ENCODE peak calls at places on chromosomes 3 and 15, in six cellular contexts. A is iPS DF 6.9, P is neuronal stem cell, E is AG09309, H is mesendoderm, Y is SJSA1. B is an unnamed sample.
A peak's percentile ranks its signal among the peaks of the same experiment; 100 is the strongest.

GRCh38 chr15:70535071-70535954 is 228.0 kb downstream of the UACA start:
- DNase-seq in H (no peak), P (no peak), Y (peak; percentile 18), E (no peak), A (no peak), B (peak; percentile 85)

GRCh38 chr3:63979093-63979492 is 44.2 kb downstream of the PSMD6 start:
- DNase-seq in A (no peak), Y (no peak), P (no peak), E (no peak), H (no peak), B (peak; percentile 52)

GRCh38 chr15:58361291-58361759 is 70.5 kb upstream of the LIPC start:
- DNase-seq in A (no peak), H (no peak), P (no peak), Y (no peak), E (peak; percentile 95), B (no peak)

GRCh38 chr3:37995652-37996641 is 5.4 kb downstream of the VILL start:
- DNase-seq in Y (peak; percentile 23), E (no peak), P (no peak), H (no peak), A (no peak), B (peak; percentile 80)

GRCh38 chr3:89503891-89504391 is 396.5 kb downstream of the EPHA3 start:
- DNase-seq in P (no peak), H (no peak), Y (no peak), E (no peak), A (no peak), B (no peak)

GRCh38 chr15:31236184-31237041 is 90.2 kb upstream of the KLF13 start:
- DNase-seq in Y (peak; percentile 87), P (no peak), A (no peak), H (peak; percentile 59), E (peak; percentile 88), B (no peak)

GRCh38 chr3:169146112-169146665 is 517.3 kb downstream of the MECOM start:
- DNase-seq in E (no peak), H (peak; percentile 74), A (no peak), P (peak; percentile 50), Y (peak; percentile 66), B (no peak)

GRCh38 chr3:107604057-107604802 is 81.5 kb downstream of the BBX start:
- DNase-seq in E (no peak), Y (no peak), H (no peak), P (no peak), A (no peak), B (no peak)

GRCh38 chr15:63978511-63979226 is 67.6 kb downstream of the DAPK2 start:
- DNase-seq in Y (peak; percentile 12), H (no peak), P (no peak), E (no peak), A (no peak), B (no peak)

GRCh38 chr3:108006901-108007331 is 83.9 kb downstream of the CD47 start:
- DNase-seq in Y (no peak), A (no peak), P (no peak), E (no peak), H (no peak), B (no peak)

GRCh38 chr15:60523056-60523455 is 44.1 kb upstream of the ICE2 start:
- DNase-seq in P (no peak), H (no peak), Y (no peak), A (no peak), E (no peak), B (no peak)

GRCh38 chr15:60528530-60528929 is 49.6 kb upstream of the ICE2 start:
- DNase-seq in Y (no peak), E (no peak), P (no peak), H (no peak), A (no peak), B (no peak)

GRCh38 chr15:60525640-60526039 is 46.7 kb upstream of the ICE2 start:
- DNase-seq in H (no peak), A (no peak), E (no peak), P (no peak), Y (no peak), B (no peak)

GRCh38 chr15:60529332-60529731 is 50.4 kb upstream of the ICE2 start:
- DNase-seq in H (no peak), P (no peak), A (no peak), Y (no peak), E (no peak), B (no peak)

DNA sequence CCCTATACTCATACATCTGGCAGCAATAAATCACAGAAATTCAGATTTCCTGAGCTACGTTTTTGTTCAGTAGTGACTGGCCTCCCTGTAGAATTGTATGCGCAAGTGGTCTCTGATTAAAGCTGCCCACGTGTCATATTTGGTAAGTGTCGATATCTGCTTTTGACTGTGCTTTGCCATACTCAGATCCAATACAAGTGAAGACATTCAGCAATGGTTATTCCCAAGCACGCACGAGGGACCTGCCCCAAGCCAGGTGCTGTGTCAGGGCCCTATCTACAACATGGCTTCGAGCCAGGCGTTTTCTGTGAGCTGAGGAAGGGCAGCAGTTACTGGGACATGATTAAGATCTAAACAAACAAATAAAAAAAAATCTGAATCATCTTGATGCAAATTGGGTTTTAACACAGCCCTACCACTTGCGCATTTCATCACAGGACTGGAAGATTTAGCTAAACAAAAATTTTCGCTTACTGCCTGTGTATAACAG is 47.2 kb upstream of the ICE2 start:
- DNase-seq in A (no peak), P (no peak), H (no peak), Y (no peak), E (no peak), B (no peak)
- H3K4me3 ChIP-seq in A (no peak overlapping the region), P (no peak overlapping the region), H (no peak overlapping the region), Y (no peak overlapping the region), E (no peak overlapping the region), B (no peak overlapping the region)

DNA sequence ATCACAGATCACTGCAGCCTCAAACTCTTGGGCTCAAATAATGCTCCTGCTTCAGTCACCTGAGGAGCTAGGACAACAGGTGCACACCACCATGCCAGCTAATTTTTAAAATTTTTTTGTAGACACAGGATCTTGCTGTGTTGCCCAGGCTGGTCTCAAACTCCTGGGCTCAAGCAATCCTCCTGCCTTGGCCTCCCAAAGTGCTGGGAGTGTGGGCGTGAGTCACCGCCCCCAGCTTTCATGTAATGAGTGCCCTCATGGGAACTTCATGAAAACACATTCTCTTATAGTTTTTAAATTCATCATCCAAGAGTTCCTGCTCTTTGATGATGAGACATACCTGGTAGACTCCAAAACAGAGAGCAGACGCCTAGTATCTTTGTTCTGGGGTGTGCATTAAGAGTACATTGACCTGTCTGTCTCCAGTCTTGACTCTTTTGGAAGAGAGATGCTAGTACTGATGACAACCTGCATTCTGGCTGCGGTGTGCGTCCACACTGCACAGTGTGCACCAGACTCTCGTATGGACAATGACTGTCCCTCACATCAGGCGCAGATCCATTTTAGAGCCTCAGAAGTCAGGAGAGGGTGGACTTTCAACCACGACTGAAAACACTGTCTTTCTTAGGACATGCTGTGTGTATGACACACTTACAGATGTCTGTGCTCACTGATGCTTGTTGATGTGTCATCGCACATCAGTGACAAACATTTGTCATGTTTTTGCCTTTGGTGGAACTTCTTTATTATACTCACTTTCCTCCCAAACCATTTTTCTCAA is 2.0 kb downstream of the NRROS start:
- DNase-seq in E (no peak), A (no peak), Y (no peak), P (no peak), H (no peak), B (no peak)
- H3K4me3 ChIP-seq in E (no peak overlapping the region), A (no peak overlapping the region), Y (no peak overlapping the region), P (no peak overlapping the region), H (no peak overlapping the region), B (peak overlapping the region; percentile 89)

GRCh38 chr3:139689122-139689521 is 11.3 kb upstream of the NMNAT3 start:
- DNase-seq in H (peak; percentile 8), P (peak; percentile 93), A (no peak), Y (no peak), E (no peak), B (no peak)
- H3K4me3 ChIP-seq in H (no peak overlapping the region), P (no peak overlapping the region), A (no peak overlapping the region), Y (no peak overlapping the region), E (no peak overlapping the region), B (no peak overlapping the region)

DNA sequence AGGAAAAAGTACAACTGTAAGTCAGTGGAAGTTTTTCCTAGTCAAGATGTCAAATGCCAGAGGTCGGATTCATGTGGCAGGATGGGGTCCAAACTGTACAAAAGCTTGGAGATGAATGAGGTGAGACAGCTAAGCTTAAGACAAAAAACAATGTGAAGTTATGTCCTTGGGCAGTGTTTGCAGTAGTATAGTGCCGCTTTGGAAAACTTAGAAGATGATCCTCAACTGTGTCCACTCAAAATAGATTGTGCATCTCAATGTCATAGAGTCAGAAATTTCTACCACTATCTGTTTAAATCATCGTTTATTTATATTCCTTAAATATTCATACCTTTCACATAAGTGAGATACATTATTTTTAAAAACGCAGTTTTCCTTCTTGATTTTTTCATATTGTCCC is 77.3 kb downstream of the MBNL1 start:
- DNase-seq in Y (no peak), P (no peak), E (no peak), H (no peak), A (no peak), B (no peak)
- H3K4me3 ChIP-seq in Y (no peak overlapping the region), P (no peak overlapping the region), E (no peak overlapping the region), H (no peak overlapping the region), A (no peak overlapping the region), B (no peak overlapping the region)

DNA sequence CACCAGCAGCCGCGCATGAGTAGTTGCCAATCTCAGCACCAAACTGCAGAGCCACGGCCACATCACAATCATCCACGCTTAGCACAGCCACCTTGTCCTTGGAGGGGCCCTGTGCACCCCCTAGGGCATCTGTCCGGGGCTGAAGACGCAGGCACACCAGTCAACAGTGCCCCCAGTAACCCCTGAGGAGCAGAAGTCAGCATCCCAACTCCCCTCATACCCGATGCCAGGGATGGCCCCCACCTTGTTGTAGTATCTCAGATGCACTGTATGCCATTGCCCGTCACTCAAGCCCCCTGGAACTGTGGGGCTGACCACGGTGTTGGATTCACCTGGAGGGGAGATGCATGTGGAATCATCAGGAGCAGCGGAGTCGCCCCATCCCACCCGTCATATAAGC is 7.6 kb downstream of the CELSR3 start:
- DNase-seq in A (no peak), H (no peak), E (no peak), Y (no peak), P (no peak), B (no peak)
- H3K4me3 ChIP-seq in A (no peak overlapping the region), H (no peak overlapping the region), E (no peak overlapping the region), Y (no peak overlapping the region), P (no peak overlapping the region), B (peak overlapping the region; percentile 63)

B was measured in Jurkat, Clone E6-1.